ENCODE peak calls at places on chromosome 7, in five cellular contexts. One of them, this sample, is unnamed.

GRCh38 chr7:134371536-134371935 is 54.8 kb upstream of the SLC35B4 start:
- DNase-seq in renal cortical epithelial cell: no peak
- DNase-seq in activated CD4-positive, alpha-beta T cell treated with anti-CD3 and anti-CD28 coated beads for 4 hours: no peak
- DNase-seq in kidney tubule cell: no peak
- DNase-seq in NCI-H1105: no peak
- DNase-seq in this sample: no peak

GRCh38 chr7:26343837-26344236 is 52.2 kb downstream of the SNX10 start:
- DNase-seq in renal cortical epithelial cell: no peak
- DNase-seq in activated CD4-positive, alpha-beta T cell treated with anti-CD3 and anti-CD28 coated beads for 4 hours: no peak
- DNase-seq in kidney tubule cell: no peak
- DNase-seq in NCI-H1105: no peak
- DNase-seq in this sample: no peak

GRCh38 chr7:126302639-126303038 is 950.1 kb downstream of the GRM8 start:
- DNase-seq in renal cortical epithelial cell: no peak
- DNase-seq in activated CD4-positive, alpha-beta T cell treated with anti-CD3 and anti-CD28 coated beads for 4 hours: no peak
- DNase-seq in kidney tubule cell: no peak
- DNase-seq in NCI-H1105: no peak
- DNase-seq in this sample: no peak

GRCh38 chr7:77244222-77244934 is 44.8 kb upstream of the FGL2 start:
- DNase-seq in renal cortical epithelial cell: peak
- DNase-seq in activated CD4-positive, alpha-beta T cell treated with anti-CD3 and anti-CD28 coated beads for 4 hours: no peak
- DNase-seq in kidney tubule cell: peak
- DNase-seq in NCI-H1105: no peak
- DNase-seq in this sample: no peak

GRCh38 chr7:98200364-98200763 is 10.9 kb upstream of the BHLHA15 start:
- DNase-seq in renal cortical epithelial cell: no peak
- DNase-seq in activated CD4-positive, alpha-beta T cell treated with anti-CD3 and anti-CD28 coated beads for 4 hours: no peak
- DNase-seq in kidney tubule cell: no peak
- DNase-seq in NCI-H1105: no peak
- DNase-seq in this sample: no peak

GRCh38 chr7:67553378-67553777 is 556.7 kb downstream of the TYW1 start:
- DNase-seq in renal cortical epithelial cell: no peak
- DNase-seq in activated CD4-positive, alpha-beta T cell treated with anti-CD3 and anti-CD28 coated beads for 4 hours: no peak
- DNase-seq in kidney tubule cell: no peak
- DNase-seq in NCI-H1105: no peak
- DNase-seq in this sample: no peak

GRCh38 chr7:26198133-26198780 is 2.3 kb downstream of the HNRNPA2B1 start:
- DNase-seq in renal cortical epithelial cell: peak
- DNase-seq in activated CD4-positive, alpha-beta T cell treated with anti-CD3 and anti-CD28 coated beads for 4 hours: no peak
- DNase-seq in kidney tubule cell: peak
- DNase-seq in NCI-H1105: peak
- DNase-seq in this sample: no peak

GRCh38 chr7:152615052-152615741 is 60.7 kb downstream of the XRCC2 start:
- DNase-seq in renal cortical epithelial cell: peak
- DNase-seq in activated CD4-positive, alpha-beta T cell treated with anti-CD3 and anti-CD28 coated beads for 4 hours: no peak
- DNase-seq in kidney tubule cell: peak
- DNase-seq in NCI-H1105: peak
- DNase-seq in this sample: no peak

GRCh38 chr7:146002431-146003078 is 114.0 kb upstream of the CNTNAP2 start:
- DNase-seq in renal cortical epithelial cell: no peak
- DNase-seq in activated CD4-positive, alpha-beta T cell treated with anti-CD3 and anti-CD28 coated beads for 4 hours: no peak
- DNase-seq in kidney tubule cell: no peak
- DNase-seq in NCI-H1105: no peak
- DNase-seq in this sample: no peak

GRCh38 chr7:56063882-56064625 is at the start of gene SUMF2:
- DNase-seq in renal cortical epithelial cell: peak
- DNase-seq in activated CD4-positive, alpha-beta T cell treated with anti-CD3 and anti-CD28 coated beads for 4 hours: peak
- DNase-seq in kidney tubule cell: peak
- DNase-seq in NCI-H1105: peak
- DNase-seq in this sample: peak

GRCh38 chr7:117248810-117249209 is 74.0 kb downstream of the WNT2 start:
- DNase-seq in renal cortical epithelial cell: no peak
- DNase-seq in activated CD4-positive, alpha-beta T cell treated with anti-CD3 and anti-CD28 coated beads for 4 hours: no peak
- DNase-seq in kidney tubule cell: no peak
- DNase-seq in NCI-H1105: no peak
- DNase-seq in this sample: no peak

GRCh38 chr7:42753917-42754363 is 157.9 kb downstream of the C7orf25 start:
- DNase-seq in renal cortical epithelial cell: no peak
- DNase-seq in activated CD4-positive, alpha-beta T cell treated with anti-CD3 and anti-CD28 coated beads for 4 hours: no peak
- DNase-seq in kidney tubule cell: no peak
- DNase-seq in NCI-H1105: no peak
- DNase-seq in this sample: no peak

GRCh38 chr7:51451751-51452465 is 135.3 kb upstream of the COBL start:
- DNase-seq in renal cortical epithelial cell: no peak
- DNase-seq in activated CD4-positive, alpha-beta T cell treated with anti-CD3 and anti-CD28 coated beads for 4 hours: no peak
- DNase-seq in kidney tubule cell: no peak
- DNase-seq in NCI-H1105: no peak
- DNase-seq in this sample: peak

GRCh38 chr7:117986645-117987269 is 113.5 kb upstream of the CTTNBP2 start:
- DNase-seq in renal cortical epithelial cell: peak
- DNase-seq in activated CD4-positive, alpha-beta T cell treated with anti-CD3 and anti-CD28 coated beads for 4 hours: no peak
- DNase-seq in kidney tubule cell: no peak
- DNase-seq in NCI-H1105: no peak
- DNase-seq in this sample: no peak

GRCh38 chr7:5139998-5140397 is 50.0 kb upstream of the WIPI2 start:
- DNase-seq in renal cortical epithelial cell: no peak
- DNase-seq in activated CD4-positive, alpha-beta T cell treated with anti-CD3 and anti-CD28 coated beads for 4 hours: no peak
- DNase-seq in kidney tubule cell: peak
- DNase-seq in NCI-H1105: no peak
- DNase-seq in this sample: peak

GRCh38 chr7:70775570-70776156 is 356.3 kb upstream of the GALNT17 start:
- DNase-seq in renal cortical epithelial cell: peak
- DNase-seq in activated CD4-positive, alpha-beta T cell treated with anti-CD3 and anti-CD28 coated beads for 4 hours: no peak
- DNase-seq in kidney tubule cell: peak
- DNase-seq in NCI-H1105: no peak
- DNase-seq in this sample: no peak

GRCh38 chr7:130632111-130632510 is 36.4 kb downstream of the COPG2 start:
- DNase-seq in renal cortical epithelial cell: peak
- DNase-seq in activated CD4-positive, alpha-beta T cell treated with anti-CD3 and anti-CD28 coated beads for 4 hours: no peak
- DNase-seq in kidney tubule cell: peak
- DNase-seq in NCI-H1105: no peak
- DNase-seq in this sample: no peak

GRCh38 chr7:37031571-37032257 is 307.4 kb upstream of the AOAH start:
- DNase-seq in renal cortical epithelial cell: peak
- DNase-seq in activated CD4-positive, alpha-beta T cell treated with anti-CD3 and anti-CD28 coated beads for 4 hours: peak
- DNase-seq in kidney tubule cell: peak
- DNase-seq in NCI-H1105: no peak
- DNase-seq in this sample: peak

GRCh38 chr7:30922596-30922995 is 10.9 kb downstream of the AQP1 start:
- DNase-seq in renal cortical epithelial cell: no peak
- DNase-seq in activated CD4-positive, alpha-beta T cell treated with anti-CD3 and anti-CD28 coated beads for 4 hours: no peak
- DNase-seq in kidney tubule cell: no peak
- DNase-seq in NCI-H1105: no peak
- DNase-seq in this sample: peak

GRCh38 chr7:150901160-150902035 is 49.1 kb downstream of the AOC1 start:
- DNase-seq in renal cortical epithelial cell: peak
- DNase-seq in activated CD4-positive, alpha-beta T cell treated with anti-CD3 and anti-CD28 coated beads for 4 hours: no peak
- DNase-seq in kidney tubule cell: peak
- DNase-seq in NCI-H1105: peak
- DNase-seq in this sample: no peak

GRCh38 chr7:151632750-151633515 is 113.2 kb upstream of the RHEB start:
- DNase-seq in renal cortical epithelial cell: no peak
- DNase-seq in activated CD4-positive, alpha-beta T cell treated with anti-CD3 and anti-CD28 coated beads for 4 hours: peak
- DNase-seq in kidney tubule cell: peak
- DNase-seq in NCI-H1105: no peak
- DNase-seq in this sample: peak

GRCh38 chr7:48847896-48848295 is 76.5 kb upstream of the CDC14C start:
- DNase-seq in renal cortical epithelial cell: no peak
- DNase-seq in activated CD4-positive, alpha-beta T cell treated with anti-CD3 and anti-CD28 coated beads for 4 hours: no peak
- DNase-seq in kidney tubule cell: no peak
- DNase-seq in NCI-H1105: no peak
- DNase-seq in this sample: no peak

GRCh38 chr7:82729172-82730030 is 285.8 kb upstream of the CACNA2D1 start:
- DNase-seq in renal cortical epithelial cell: peak
- DNase-seq in activated CD4-positive, alpha-beta T cell treated with anti-CD3 and anti-CD28 coated beads for 4 hours: no peak
- DNase-seq in kidney tubule cell: peak
- DNase-seq in NCI-H1105: peak
- DNase-seq in this sample: no peak

GRCh38 chr7:12422449-12423320 is 19.0 kb upstream of the VWDE start:
- DNase-seq in renal cortical epithelial cell: no peak
- DNase-seq in activated CD4-positive, alpha-beta T cell treated with anti-CD3 and anti-CD28 coated beads for 4 hours: no peak
- DNase-seq in kidney tubule cell: no peak
- DNase-seq in NCI-H1105: no peak
- DNase-seq in this sample: no peak

GRCh38 chr7:156722427-156722826 is 81.9 kb downstream of the RNF32 start:
- DNase-seq in renal cortical epithelial cell: peak
- DNase-seq in activated CD4-positive, alpha-beta T cell treated with anti-CD3 and anti-CD28 coated beads for 4 hours: no peak
- DNase-seq in kidney tubule cell: no peak
- DNase-seq in NCI-H1105: no peak
- DNase-seq in this sample: no peak

GRCh38 chr7:47573758-47574472 is 8.0 kb downstream of the TNS3 start:
- DNase-seq in renal cortical epithelial cell: peak
- DNase-seq in activated CD4-positive, alpha-beta T cell treated with anti-CD3 and anti-CD28 coated beads for 4 hours: no peak
- DNase-seq in kidney tubule cell: peak
- DNase-seq in NCI-H1105: no peak
- DNase-seq in this sample: no peak

GRCh38 chr7:87146740-87147386 is 5.4 kb upstream of the DMTF1 start:
- DNase-seq in renal cortical epithelial cell: no peak
- DNase-seq in activated CD4-positive, alpha-beta T cell treated with anti-CD3 and anti-CD28 coated beads for 4 hours: no peak
- DNase-seq in kidney tubule cell: peak
- DNase-seq in NCI-H1105: no peak
- DNase-seq in this sample: peak

GRCh38 chr7:131507592-131508331 is 48.7 kb downstream of the PODXL start:
- DNase-seq in renal cortical epithelial cell: peak
- DNase-seq in activated CD4-positive, alpha-beta T cell treated with anti-CD3 and anti-CD28 coated beads for 4 hours: peak
- DNase-seq in kidney tubule cell: peak
- DNase-seq in NCI-H1105: peak
- DNase-seq in this sample: no peak

GRCh38 chr7:29511851-29512250 is 51.8 kb upstream of the PRR15 start:
- DNase-seq in renal cortical epithelial cell: no peak
- DNase-seq in activated CD4-positive, alpha-beta T cell treated with anti-CD3 and anti-CD28 coated beads for 4 hours: no peak
- DNase-seq in kidney tubule cell: no peak
- DNase-seq in NCI-H1105: no peak
- DNase-seq in this sample: no peak

GRCh38 chr7:76301000-76301399 is 1.5 kb upstream of the HSPB1 start:
- DNase-seq in renal cortical epithelial cell: no peak
- DNase-seq in activated CD4-positive, alpha-beta T cell treated with anti-CD3 and anti-CD28 coated beads for 4 hours: no peak
- DNase-seq in kidney tubule cell: no peak
- DNase-seq in NCI-H1105: no peak
- DNase-seq in this sample: no peak

GRCh38 chr7:73885975-73886798 is 25.2 kb downstream of the TMEM270 start:
- DNase-seq in renal cortical epithelial cell: no peak
- DNase-seq in activated CD4-positive, alpha-beta T cell treated with anti-CD3 and anti-CD28 coated beads for 4 hours: no peak
- DNase-seq in kidney tubule cell: no peak
- DNase-seq in NCI-H1105: no peak
- DNase-seq in this sample: peak

This sample was measured in H9.